ENCODE peak calls at places on chromosome 11, in five cellular contexts. One of them, this sample, is unnamed.
A peak's percentile ranks its signal among the peaks of the same experiment; 100 is the strongest.

GRCh38 chr11:96211433-96211832 is 131.6 kb downstream of the MAML2 start:
- DNase-seq in spleen: no peak
- DNase-seq in heart left ventricle: no peak
- DNase-seq in transverse colon: no peak
- DNase-seq in A549: no peak
- DNase-seq in this sample: no peak

GRCh38 chr11:24145411-24145810 is 351.4 kb upstream of the LUZP2 start:
- DNase-seq in spleen: no peak
- DNase-seq in heart left ventricle: no peak
- DNase-seq in transverse colon: no peak
- DNase-seq in A549: no peak
- DNase-seq in this sample: no peak

GRCh38 chr11:43947003-43947500 is 4.6 kb downstream of the C11orf96 start:
- DNase-seq in spleen: peak; percentile 67
- DNase-seq in heart left ventricle: no peak
- DNase-seq in transverse colon: no peak
- DNase-seq in A549: no peak
- DNase-seq in this sample: no peak

GRCh38 chr11:111540114-111540920 is at the start of gene LAYN:
- DNase-seq in spleen: peak; percentile 82
- DNase-seq in heart left ventricle: peak; percentile 69
- DNase-seq in transverse colon: peak; percentile 46
- DNase-seq in A549: no peak
- DNase-seq in this sample: peak; percentile 22

GRCh38 chr11:3080733-3081385 is 23.6 kb upstream of the CARS1 start:
- DNase-seq in spleen: no peak
- DNase-seq in heart left ventricle: no peak
- DNase-seq in transverse colon: no peak
- DNase-seq in A549: no peak
- DNase-seq in this sample: no peak

GRCh38 chr11:129728571-129728970 is 87.1 kb upstream of the TMEM45B start:
- DNase-seq in spleen: no peak
- DNase-seq in heart left ventricle: no peak
- DNase-seq in transverse colon: no peak
- DNase-seq in A549: no peak
- DNase-seq in this sample: no peak

GRCh38 chr11:120523196-120523595 is 11.6 kb downstream of the GRIK4 start:
- DNase-seq in spleen: peak; percentile 48
- DNase-seq in heart left ventricle: no peak
- DNase-seq in transverse colon: no peak
- DNase-seq in A549: no peak
- DNase-seq in this sample: no peak

GRCh38 chr11:77705195-77705876 is 67.7 kb upstream of the CLNS1A start:
- DNase-seq in spleen: no peak
- DNase-seq in heart left ventricle: no peak
- DNase-seq in transverse colon: no peak
- DNase-seq in A549: peak; percentile 17
- DNase-seq in this sample: no peak

GRCh38 chr11:117900144-117900651 is 23.7 kb upstream of the FXYD6 start:
- DNase-seq in spleen: peak; percentile 78
- DNase-seq in heart left ventricle: no peak
- DNase-seq in transverse colon: no peak
- DNase-seq in A549: no peak
- DNase-seq in this sample: no peak

GRCh38 chr11:95137299-95137698 is 47.7 kb downstream of the ENDOD1 start:
- DNase-seq in spleen: no peak
- DNase-seq in heart left ventricle: no peak
- DNase-seq in transverse colon: no peak
- DNase-seq in A549: no peak
- DNase-seq in this sample: no peak

GRCh38 chr11:71929491-71929890 is 645 bp downstream of the RNF121 start:
- DNase-seq in spleen: no peak
- DNase-seq in heart left ventricle: no peak
- DNase-seq in transverse colon: no peak
- DNase-seq in A549: no peak
- DNase-seq in this sample: no peak

GRCh38 chr11:7436657-7437056 is 48.6 kb upstream of the OLFML1 start:
- DNase-seq in spleen: no peak
- DNase-seq in heart left ventricle: no peak
- DNase-seq in transverse colon: no peak
- DNase-seq in A549: no peak
- DNase-seq in this sample: peak; percentile 17

GRCh38 chr11:62547691-62548281 is 1.2 kb upstream of the AHNAK start:
- DNase-seq in spleen: no peak
- DNase-seq in heart left ventricle: peak; percentile 77
- DNase-seq in transverse colon: no peak
- DNase-seq in A549: peak; percentile 48
- DNase-seq in this sample: no peak

GRCh38 chr11:90204832-90205646 is 17.8 kb downstream of the CHORDC1 start:
- DNase-seq in spleen: no peak
- DNase-seq in heart left ventricle: no peak
- DNase-seq in transverse colon: no peak
- DNase-seq in A549: peak; percentile 32
- DNase-seq in this sample: no peak

GRCh38 chr11:103215812-103216211 is 106.6 kb downstream of the DYNC2H1 start:
- DNase-seq in spleen: no peak
- DNase-seq in heart left ventricle: no peak
- DNase-seq in transverse colon: no peak
- DNase-seq in A549: no peak
- DNase-seq in this sample: no peak

GRCh38 chr11:23536907-23537306 is 676.6 kb upstream of the CCDC179 start:
- DNase-seq in spleen: no peak
- DNase-seq in heart left ventricle: no peak
- DNase-seq in transverse colon: no peak
- DNase-seq in A549: no peak
- DNase-seq in this sample: no peak

GRCh38 chr11:44451706-44452105 is 113.8 kb upstream of the CD82 start:
- DNase-seq in spleen: no peak
- DNase-seq in heart left ventricle: no peak
- DNase-seq in transverse colon: no peak
- DNase-seq in A549: no peak
- DNase-seq in this sample: no peak

GRCh38 chr11:63985812-63986155 is 454 bp upstream of the OTUB1 start:
- DNase-seq in spleen: peak; percentile 94
- DNase-seq in heart left ventricle: no peak
- DNase-seq in transverse colon: peak; percentile 60
- DNase-seq in A549: no peak
- DNase-seq in this sample: no peak

GRCh38 chr11:34243620-34244493 is 114.0 kb downstream of the ABTB2 start:
- DNase-seq in spleen: no peak
- DNase-seq in heart left ventricle: no peak
- DNase-seq in transverse colon: peak; percentile 84
- DNase-seq in A549: peak; percentile 94
- DNase-seq in this sample: peak; percentile 62

GRCh38 chr11:69914286-69915150 is 95.3 kb upstream of the FGF3 start:
- DNase-seq in spleen: peak; percentile 58
- DNase-seq in heart left ventricle: no peak
- DNase-seq in transverse colon: peak; percentile 13
- DNase-seq in A549: no peak
- DNase-seq in this sample: no peak

GRCh38 chr11:64558869-64559268 is 32.2 kb upstream of the SLC22A12 start:
- DNase-seq in spleen: peak; percentile 50
- DNase-seq in heart left ventricle: no peak
- DNase-seq in transverse colon: peak; percentile 1
- DNase-seq in A549: no peak
- DNase-seq in this sample: no peak

GRCh38 chr11:62392944-62393628 is 25.7 kb upstream of the SCGB1A1 start:
- DNase-seq in spleen: no peak
- DNase-seq in heart left ventricle: no peak
- DNase-seq in transverse colon: no peak
- DNase-seq in A549: peak; percentile 79
- DNase-seq in this sample: no peak

GRCh38 chr11:76694664-76695063 is 24.1 kb upstream of the LRRC32 start:
- DNase-seq in spleen: no peak
- DNase-seq in heart left ventricle: no peak
- DNase-seq in transverse colon: no peak
- DNase-seq in A549: no peak
- DNase-seq in this sample: no peak

GRCh38 chr11:77089004-77089545 is 13.6 kb upstream of the OMP start:
- DNase-seq in spleen: peak; percentile 67
- DNase-seq in heart left ventricle: no peak
- DNase-seq in transverse colon: peak; percentile 8
- DNase-seq in A549: no peak
- DNase-seq in this sample: no peak

GRCh38 chr11:124482362-124483147 is 37.1 kb upstream of the OR8B8 start:
- DNase-seq in spleen: peak; percentile 48
- DNase-seq in heart left ventricle: no peak
- DNase-seq in transverse colon: no peak
- DNase-seq in A549: no peak
- DNase-seq in this sample: no peak

GRCh38 chr11:34358258-34358665 is 452 bp upstream of the ABTB2 start:
- DNase-seq in spleen: peak; percentile 92
- DNase-seq in heart left ventricle: peak; percentile 41
- DNase-seq in transverse colon: peak; percentile 67
- DNase-seq in A549: peak; percentile 71
- DNase-seq in this sample: peak; percentile 72

GRCh38 chr11:46896719-46897406 is 21.5 kb downstream of the LRP4 start:
- DNase-seq in spleen: no peak
- DNase-seq in heart left ventricle: no peak
- DNase-seq in transverse colon: no peak
- DNase-seq in A549: peak; percentile 58
- DNase-seq in this sample: no peak

GRCh38 chr11:61654397-61654829 is 25.8 kb upstream of the DAGLA start:
- DNase-seq in spleen: peak; percentile 82
- DNase-seq in heart left ventricle: peak; percentile 67
- DNase-seq in transverse colon: peak; percentile 53
- DNase-seq in A549: no peak
- DNase-seq in this sample: peak; percentile 66

GRCh38 chr11:837990-838307 is 4.4 kb downstream of the POLR2L start:
- DNase-seq in spleen: no peak
- DNase-seq in heart left ventricle: no peak
- DNase-seq in transverse colon: no peak
- DNase-seq in A549: no peak
- DNase-seq in this sample: no peak

GRCh38 chr11:839875-840617 is 2.3 kb downstream of the POLR2L start:
- DNase-seq in spleen: no peak
- DNase-seq in heart left ventricle: no peak
- DNase-seq in transverse colon: no peak
- DNase-seq in A549: no peak
- DNase-seq in this sample: no peak

GRCh38 chr11:838441-839279 is 3.7 kb downstream of the POLR2L start:
- DNase-seq in spleen: no peak
- DNase-seq in heart left ventricle: no peak
- DNase-seq in transverse colon: peak; percentile 40
- DNase-seq in A549: peak; percentile 56
- DNase-seq in this sample: no peak

GRCh38 chr11:837189-837989 is 4.6 kb downstream of the CD151 start:
- DNase-seq in spleen: no peak
- DNase-seq in heart left ventricle: no peak
- DNase-seq in transverse colon: no peak
- DNase-seq in A549: no peak
- DNase-seq in this sample: no peak

DNA sequence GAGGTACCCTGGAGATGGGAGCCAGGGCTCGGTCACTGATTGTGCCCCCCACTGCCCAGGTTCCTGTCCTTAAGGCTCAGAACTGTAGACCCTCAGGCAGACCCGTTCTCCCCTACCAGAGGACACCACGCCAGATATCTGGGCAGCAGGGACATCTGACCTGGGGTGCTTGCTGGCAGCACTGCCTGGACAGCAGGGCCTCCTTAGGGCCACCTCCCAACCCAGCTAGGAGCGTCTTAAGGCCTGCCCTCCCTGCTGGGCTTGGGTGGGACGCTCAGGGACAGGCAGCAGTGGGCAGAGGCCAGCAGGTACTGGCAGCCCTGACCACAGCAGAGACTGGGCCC is 3.1 kb downstream of the POLR2L start:
- DNase-seq in spleen: no peak
- DNase-seq in heart left ventricle: no peak
- DNase-seq in transverse colon: no peak
- DNase-seq in A549: no peak
- DNase-seq in this sample: no peak
- TF ChIP-seq POLR2A in spleen: no peak
- TF ChIP-seq POLR2A in heart left ventricle: no peak
- TF ChIP-seq POLR2A in transverse colon: no peak
- TF ChIP-seq POLR2A in A549: no peak
- TF ChIP-seq POLR2A in this sample: no peak

GRCh38 chr11:74000307-74000630 is 8.6 kb downstream of the UCP3 start:
- DNase-seq in spleen: no peak
- DNase-seq in heart left ventricle: no peak
- DNase-seq in transverse colon: no peak
- DNase-seq in A549: no peak
- DNase-seq in this sample: no peak
- H3K4me1 ChIP-seq in spleen: peaks cover 4% of the 10 kb centered on the region
- H3K4me1 ChIP-seq in heart left ventricle: no peaks in the 10 kb centered on the region
- H3K4me1 ChIP-seq in transverse colon: peaks cover 3% of the 10 kb centered on the region
- H3K4me1 ChIP-seq in A549: no peaks in the 10 kb centered on the region
- H3K4me1 ChIP-seq in this sample: no peaks in the 10 kb centered on the region

DNA sequence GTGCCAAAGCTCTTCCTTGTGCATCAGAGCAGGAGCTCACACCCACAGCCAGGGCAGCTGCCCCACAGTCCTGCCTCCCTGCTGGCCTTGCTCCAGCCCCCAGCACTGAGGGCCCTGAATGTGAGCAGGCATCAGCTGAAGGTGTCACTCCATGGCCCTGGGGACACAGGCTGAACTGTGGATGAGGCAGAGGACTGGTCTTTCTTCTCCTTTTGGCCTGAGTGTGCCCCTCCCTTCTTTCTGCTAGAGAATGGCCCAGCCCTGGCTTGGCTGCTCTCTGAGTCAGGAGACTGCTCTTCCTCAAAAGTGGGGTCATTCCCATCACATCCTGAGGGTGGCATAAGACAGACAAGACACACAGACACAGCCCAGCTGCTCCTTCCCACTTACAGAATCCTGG is 16.2 kb downstream of the OTOG start:
- DNase-seq in spleen: no peak
- DNase-seq in heart left ventricle: no peak
- DNase-seq in transverse colon: no peak
- DNase-seq in A549: no peak
- DNase-seq in this sample: peak; percentile 34
- TF ChIP-seq CTCF in spleen: no peak
- TF ChIP-seq CTCF in heart left ventricle: no peak
- TF ChIP-seq CTCF in transverse colon: no peak
- TF ChIP-seq CTCF in A549: no peak
- TF ChIP-seq CTCF in this sample: no peak

DNA sequence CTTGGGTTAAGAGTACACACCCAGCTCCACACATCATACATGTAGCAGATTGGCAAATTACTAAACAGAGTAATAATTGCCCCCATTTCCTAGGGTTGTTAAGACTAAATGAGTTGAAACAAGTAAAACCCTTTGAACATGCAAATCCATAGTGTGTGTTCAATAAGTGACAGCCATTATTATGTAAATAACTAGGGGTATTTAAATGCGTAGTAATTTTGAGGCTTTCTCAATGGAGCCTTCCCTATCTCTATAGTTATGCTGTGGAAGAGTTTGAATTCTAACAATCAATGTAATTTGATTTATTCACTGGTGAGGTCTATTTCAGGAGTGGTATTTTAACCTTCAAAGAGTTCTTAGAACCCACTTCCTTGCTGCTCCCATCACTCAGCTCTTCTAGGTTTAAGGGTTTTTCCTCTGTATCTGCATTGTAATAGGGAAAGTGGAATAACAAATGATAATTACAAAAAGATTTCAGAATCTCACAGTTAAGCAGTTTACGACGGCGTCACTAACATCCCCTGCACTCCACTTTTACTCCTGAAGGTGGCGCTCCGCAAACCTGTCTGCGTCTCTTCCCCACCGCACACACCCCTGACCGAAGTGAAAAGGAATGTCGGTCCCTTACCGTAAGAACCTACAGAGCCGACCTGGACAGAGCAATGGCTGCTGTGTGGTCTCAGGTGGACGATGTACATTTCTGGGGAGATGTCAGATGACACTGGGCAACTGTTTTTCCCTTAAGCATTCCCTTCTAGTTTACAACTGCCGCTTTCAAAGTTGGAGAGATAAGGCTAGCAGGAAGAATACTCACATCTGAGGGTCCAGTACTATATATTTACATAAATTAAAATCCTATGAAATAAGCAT is 80.8 kb downstream of the ZC3H12C start:
- DNase-seq in spleen: peak; percentile 77
- DNase-seq in heart left ventricle: peak; percentile 44
- DNase-seq in transverse colon: peak; percentile 79
- DNase-seq in A549: peak; percentile 51
- DNase-seq in this sample: peak; percentile 70
- TF ChIP-seq POLR2A in spleen: no peak
- TF ChIP-seq POLR2A in heart left ventricle: no peak
- TF ChIP-seq POLR2A in transverse colon: no peak
- TF ChIP-seq POLR2A in A549: no peak
- TF ChIP-seq POLR2A in this sample: no peak